ENCODE peak calls at places on chromosomes 13 and 19, in seven cellular contexts. One of them, this sample, is unnamed.

GRCh38 chr19:13644648-13645047 is 119.7 kb upstream of the MRI1 start:
- DNase-seq in left ventricle myocardium inferior: no peak
- DNase-seq in activated B cell treated with CpG ODN at 0.5 μM for 24 hours: no peak
- DNase-seq in left lung: no peak
- DNase-seq in tibial artery: no peak
- DNase-seq in epithelial cell of proximal tubule: no peak
- DNase-seq in AG04450: no peak
- DNase-seq in this sample: no peak

GRCh38 chr13:37306778-37307544 is 201.5 kb upstream of the CSNK1A1L start:
- DNase-seq in left ventricle myocardium inferior: no peak
- DNase-seq in activated B cell treated with CpG ODN at 0.5 μM for 24 hours: no peak
- DNase-seq in left lung: no peak
- DNase-seq in tibial artery: no peak
- DNase-seq in epithelial cell of proximal tubule: peak; percentile 56
- DNase-seq in AG04450: peak; percentile 84
- DNase-seq in this sample: no peak

GRCh38 chr19:38317104-38317612 is 1.4 kb upstream of the YIF1B start:
- DNase-seq in left ventricle myocardium inferior: no peak
- DNase-seq in activated B cell treated with CpG ODN at 0.5 μM for 24 hours: no peak
- DNase-seq in left lung: no peak
- DNase-seq in tibial artery: no peak
- DNase-seq in epithelial cell of proximal tubule: no peak
- DNase-seq in AG04450: no peak
- DNase-seq in this sample: no peak

GRCh38 chr13:48891586-48891985 is 84.1 kb upstream of the FNDC3A start:
- DNase-seq in left ventricle myocardium inferior: no peak
- DNase-seq in activated B cell treated with CpG ODN at 0.5 μM for 24 hours: no peak
- DNase-seq in left lung: no peak
- DNase-seq in tibial artery: no peak
- DNase-seq in epithelial cell of proximal tubule: no peak
- DNase-seq in AG04450: no peak
- DNase-seq in this sample: no peak

GRCh38 chr19:48746738-48747575 is at the start of gene IZUMO1:
- DNase-seq in left ventricle myocardium inferior: peak; percentile 84
- DNase-seq in activated B cell treated with CpG ODN at 0.5 μM for 24 hours: no peak
- DNase-seq in left lung: peak; percentile 82
- DNase-seq in tibial artery: peak; percentile 68
- DNase-seq in epithelial cell of proximal tubule: peak; percentile 52
- DNase-seq in AG04450: peak; percentile 66
- DNase-seq in this sample: peak; percentile 86

GRCh38 chr19:44356383-44357111 is at the start of gene ZNF112:
- DNase-seq in left ventricle myocardium inferior: peak; percentile 83
- DNase-seq in activated B cell treated with CpG ODN at 0.5 μM for 24 hours: peak; percentile 19
- DNase-seq in left lung: peak; percentile 92
- DNase-seq in tibial artery: peak; percentile 86
- DNase-seq in epithelial cell of proximal tubule: peak; percentile 63
- DNase-seq in AG04450: peak; percentile 69
- DNase-seq in this sample: peak; percentile 78

GRCh38 chr13:31073859-31074718 is 87.6 kb downstream of the HSPH1 start:
- DNase-seq in left ventricle myocardium inferior: no peak
- DNase-seq in activated B cell treated with CpG ODN at 0.5 μM for 24 hours: no peak
- DNase-seq in left lung: no peak
- DNase-seq in tibial artery: no peak
- DNase-seq in epithelial cell of proximal tubule: no peak
- DNase-seq in AG04450: no peak
- DNase-seq in this sample: no peak

GRCh38 chr19:17584132-17584531 is 28.7 kb downstream of the COLGALT1 start:
- DNase-seq in left ventricle myocardium inferior: no peak
- DNase-seq in activated B cell treated with CpG ODN at 0.5 μM for 24 hours: no peak
- DNase-seq in left lung: no peak
- DNase-seq in tibial artery: no peak
- DNase-seq in epithelial cell of proximal tubule: no peak
- DNase-seq in AG04450: no peak
- DNase-seq in this sample: no peak

GRCh38 chr13:57633950-57634828 is 2.6 kb downstream of the PCDH17 start:
- DNase-seq in left ventricle myocardium inferior: no peak
- DNase-seq in activated B cell treated with CpG ODN at 0.5 μM for 24 hours: no peak
- DNase-seq in left lung: no peak
- DNase-seq in tibial artery: peak; percentile 25
- DNase-seq in epithelial cell of proximal tubule: no peak
- DNase-seq in AG04450: no peak
- DNase-seq in this sample: no peak

GRCh38 chr19:45253396-45254027 is 2.4 kb downstream of the MARK4 start:
- DNase-seq in left ventricle myocardium inferior: no peak
- DNase-seq in activated B cell treated with CpG ODN at 0.5 μM for 24 hours: no peak
- DNase-seq in left lung: no peak
- DNase-seq in tibial artery: no peak
- DNase-seq in epithelial cell of proximal tubule: no peak
- DNase-seq in AG04450: no peak
- DNase-seq in this sample: no peak

GRCh38 chr13:95083758-95084157 is 217.5 kb downstream of the ABCC4 start:
- DNase-seq in left ventricle myocardium inferior: no peak
- DNase-seq in activated B cell treated with CpG ODN at 0.5 μM for 24 hours: no peak
- DNase-seq in left lung: no peak
- DNase-seq in tibial artery: no peak
- DNase-seq in epithelial cell of proximal tubule: peak; percentile 40
- DNase-seq in AG04450: peak; percentile 47
- DNase-seq in this sample: no peak

GRCh38 chr19:33134571-33135041 is 2.7 kb downstream of the WDR88 start:
- DNase-seq in left ventricle myocardium inferior: no peak
- DNase-seq in activated B cell treated with CpG ODN at 0.5 μM for 24 hours: no peak
- DNase-seq in left lung: no peak
- DNase-seq in tibial artery: no peak
- DNase-seq in epithelial cell of proximal tubule: no peak
- DNase-seq in AG04450: no peak
- DNase-seq in this sample: no peak
- TF ChIP-seq CTCF in left ventricle myocardium inferior: no peak
- TF ChIP-seq CTCF in activated B cell treated with CpG ODN at 0.5 μM for 24 hours: no peak
- TF ChIP-seq CTCF in left lung: no peak
- TF ChIP-seq CTCF in tibial artery: no peak
- TF ChIP-seq CTCF in epithelial cell of proximal tubule: no peak
- TF ChIP-seq CTCF in AG04450: no peak
- TF ChIP-seq CTCF in this sample: no peak

DNA sequence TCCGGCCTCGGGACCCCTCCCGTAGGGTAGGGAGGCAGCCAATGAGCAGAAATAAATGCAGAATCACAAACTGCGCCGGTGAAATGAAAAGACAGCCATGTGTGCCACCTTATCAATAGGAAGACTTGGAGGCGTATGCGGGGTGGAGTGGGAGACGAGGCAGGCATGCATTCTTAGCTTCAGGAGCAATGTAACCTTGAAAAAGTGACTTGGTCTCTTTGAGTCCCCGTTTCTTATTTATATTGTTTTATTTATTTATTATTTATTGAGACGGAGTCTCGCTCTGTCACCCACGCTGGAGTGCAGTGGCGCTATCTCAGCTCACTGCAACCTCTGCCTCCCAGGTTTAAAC is 16.0 kb downstream of the SSC5D start:
- DNase-seq in left ventricle myocardium inferior: no peak
- DNase-seq in activated B cell treated with CpG ODN at 0.5 μM for 24 hours: no peak
- DNase-seq in left lung: no peak
- DNase-seq in tibial artery: no peak
- DNase-seq in epithelial cell of proximal tubule: no peak
- DNase-seq in AG04450: no peak
- DNase-seq in this sample: no peak
- TF ChIP-seq CTCF in left ventricle myocardium inferior: peak; percentile 2
- TF ChIP-seq CTCF in activated B cell treated with CpG ODN at 0.5 μM for 24 hours: no peak
- TF ChIP-seq CTCF in left lung: no peak
- TF ChIP-seq CTCF in tibial artery: no peak
- TF ChIP-seq CTCF in epithelial cell of proximal tubule: no peak
- TF ChIP-seq CTCF in AG04450: no peak
- TF ChIP-seq CTCF in this sample: peak; percentile 62

GRCh38 chr13:77002590-77003190 is 10.8 kb downstream of the CLN5 start:
- DNase-seq in left ventricle myocardium inferior: no peak
- DNase-seq in activated B cell treated with CpG ODN at 0.5 μM for 24 hours: no peak
- DNase-seq in left lung: no peak
- DNase-seq in tibial artery: no peak
- DNase-seq in epithelial cell of proximal tubule: no peak
- DNase-seq in AG04450: no peak
- DNase-seq in this sample: no peak
- TF ChIP-seq CTCF in left ventricle myocardium inferior: peak; percentile 71
- TF ChIP-seq CTCF in activated B cell treated with CpG ODN at 0.5 μM for 24 hours: no peak
- TF ChIP-seq CTCF in left lung: peak; percentile 40
- TF ChIP-seq CTCF in tibial artery: peak; percentile 54
- TF ChIP-seq CTCF in epithelial cell of proximal tubule: peak; percentile 79
- TF ChIP-seq CTCF in AG04450: peak; percentile 83
- TF ChIP-seq CTCF in this sample: peak; percentile 55

GRCh38 chr13:76378767-76379166 is 507.4 kb downstream of the KCTD12 start:
- DNase-seq in left ventricle myocardium inferior: no peak
- DNase-seq in activated B cell treated with CpG ODN at 0.5 μM for 24 hours: no peak
- DNase-seq in left lung: no peak
- DNase-seq in tibial artery: no peak
- DNase-seq in epithelial cell of proximal tubule: no peak
- DNase-seq in AG04450: no peak
- DNase-seq in this sample: no peak

GRCh38 chr13:76383671-76384461 is 502.3 kb downstream of the KCTD12 start:
- DNase-seq in left ventricle myocardium inferior: no peak
- DNase-seq in activated B cell treated with CpG ODN at 0.5 μM for 24 hours: no peak
- DNase-seq in left lung: peak; percentile 70
- DNase-seq in tibial artery: no peak
- DNase-seq in epithelial cell of proximal tubule: peak; percentile 13
- DNase-seq in AG04450: peak; percentile 90
- DNase-seq in this sample: no peak

GRCh38 chr13:76385606-76386005 is 500.6 kb downstream of the KCTD12 start:
- DNase-seq in left ventricle myocardium inferior: no peak
- DNase-seq in activated B cell treated with CpG ODN at 0.5 μM for 24 hours: no peak
- DNase-seq in left lung: no peak
- DNase-seq in tibial artery: no peak
- DNase-seq in epithelial cell of proximal tubule: no peak
- DNase-seq in AG04450: no peak
- DNase-seq in this sample: no peak

GRCh38 chr13:76379341-76380105 is 506.7 kb downstream of the KCTD12 start:
- DNase-seq in left ventricle myocardium inferior: no peak
- DNase-seq in activated B cell treated with CpG ODN at 0.5 μM for 24 hours: no peak
- DNase-seq in left lung: no peak
- DNase-seq in tibial artery: no peak
- DNase-seq in epithelial cell of proximal tubule: no peak
- DNase-seq in AG04450: no peak
- DNase-seq in this sample: no peak

DNA sequence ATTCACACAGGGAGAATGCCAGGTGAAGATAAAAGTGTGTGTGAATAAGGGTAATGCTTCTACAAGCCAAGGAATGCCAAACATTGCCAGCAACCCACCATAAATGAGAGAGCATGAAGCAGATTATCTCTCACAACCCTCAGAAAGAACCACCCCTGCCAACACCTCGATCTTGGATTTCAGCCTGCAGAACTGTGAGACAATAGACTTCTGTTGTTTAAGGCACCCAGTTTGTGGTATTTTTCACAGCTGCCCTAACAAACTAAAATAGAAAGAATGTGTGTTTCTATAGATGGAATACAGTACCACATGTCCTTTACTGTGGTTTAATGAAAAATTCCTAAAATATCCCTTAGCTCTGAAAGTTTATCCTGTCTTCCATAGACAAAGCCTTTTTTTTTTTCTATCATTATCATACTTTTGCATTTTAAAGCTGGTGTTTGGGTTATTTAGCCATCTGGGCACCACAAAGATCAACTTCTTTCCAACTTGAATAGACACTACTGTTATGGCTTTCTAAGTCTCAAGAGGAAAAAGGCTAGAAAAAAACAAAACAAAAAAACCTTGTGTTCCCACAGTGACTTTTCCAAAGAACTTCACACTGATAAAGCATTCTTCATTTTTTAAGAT is 505.7 kb downstream of the KCTD12 start:
- DNase-seq in left ventricle myocardium inferior: no peak
- DNase-seq in activated B cell treated with CpG ODN at 0.5 μM for 24 hours: no peak
- DNase-seq in left lung: no peak
- DNase-seq in tibial artery: no peak
- DNase-seq in epithelial cell of proximal tubule: no peak
- DNase-seq in AG04450: no peak
- DNase-seq in this sample: no peak
- TF ChIP-seq CTCF in left ventricle myocardium inferior: no peak
- TF ChIP-seq CTCF in activated B cell treated with CpG ODN at 0.5 μM for 24 hours: no peak
- TF ChIP-seq CTCF in left lung: no peak
- TF ChIP-seq CTCF in tibial artery: no peak
- TF ChIP-seq CTCF in epithelial cell of proximal tubule: no peak
- TF ChIP-seq CTCF in AG04450: no peak
- TF ChIP-seq CTCF in this sample: no peak